ENCODE peak calls at places on chromosomes 3 and 15, in seven cellular contexts. Q is type B pancreatic cell; H is stimulated activated naive B cell treated with anti-CD40 and anti-IgM and Interleukin-4, amounts not matched to agents 10 μg/mL and 1 μg/mL and 100 μg/mL, for 72 hours; N is activated CD4-positive, alpha-beta T cell treated with anti-CD3 and anti-CD28 coated beads, Interleukin-2, amount 50 U/mL, for 24 hours; U is choroid plexus epithelial cell; L is GM20000; D is amygdala. A is an unnamed sample.

GRCh38 chr15:77659350-77660321 is 26.9 kb upstream of the LINGO1 start:
- DNase-seq in Q (no peak), H (no peak), N (no peak), U (peak), L (peak), D (peak), A (peak)

GRCh38 chr3:134348524-134348923 is 25.7 kb downstream of the AMOTL2 start:
- DNase-seq in Q (no peak), H (no peak), N (no peak), U (no peak), L (no peak), D (peak), A (no peak)

GRCh38 chr15:55796321-55796965 is 53.5 kb upstream of the PRTG start:
- DNase-seq in Q (no peak), H (no peak), N (no peak), U (peak), L (no peak), D (no peak), A (no peak)

GRCh38 chr3:177633671-177634207 is 436.5 kb upstream of the TBL1XR1 start:
- DNase-seq in Q (no peak), H (no peak), N (no peak), U (peak), L (no peak), D (no peak), A (no peak)

GRCh38 chr3:46127503-46127902 is 80.6 kb downstream of the CCR1 start:
- DNase-seq in Q (no peak), H (no peak), N (no peak), U (peak), L (no peak), D (no peak), A (peak)

GRCh38 chr3:42298259-42298658 is 32.3 kb upstream of the CCK start:
- DNase-seq in Q (no peak), H (no peak), N (no peak), U (no peak), L (no peak), D (no peak), A (no peak)

GRCh38 chr3:195704433-195704999 is 16.3 kb upstream of the MUC20 start:
- DNase-seq in Q (no peak), H (no peak), N (no peak), U (no peak), L (no peak), D (no peak), A (no peak)

GRCh38 chr3:100561459-100562158 is 47.8 kb upstream of the ADGRG7 start:
- DNase-seq in Q (no peak), H (no peak), N (no peak), U (peak), L (no peak), D (no peak), A (no peak)

GRCh38 chr3:40191850-40192448 is 117.6 kb upstream of the EIF1B start:
- DNase-seq in Q (no peak), H (peak), N (peak), U (peak), L (peak), D (no peak), A (peak)

GRCh38 chr3:141454906-141455602 is 31.8 kb upstream of the RASA2 start:
- DNase-seq in Q (no peak), H (peak), N (peak), U (peak), L (peak), D (no peak), A (no peak)

GRCh38 chr3:53630547-53630946 is 136.1 kb downstream of the CACNA1D start:
- DNase-seq in Q (no peak), H (no peak), N (no peak), U (no peak), L (no peak), D (no peak), A (no peak)

GRCh38 chr3:50671331-50671730 is 3.4 kb upstream of the DOCK3 start:
- DNase-seq in Q (no peak), H (no peak), N (no peak), U (peak), L (no peak), D (no peak), A (no peak)

GRCh38 chr15:100627789-100628395 is 25.5 kb downstream of the ASB7 start:
- DNase-seq in Q (no peak), H (peak), N (peak), U (peak), L (peak), D (peak), A (peak)

GRCh38 chr3:31174055-31174454 is 279.6 kb upstream of the GADL1 start:
- DNase-seq in Q (no peak), H (no peak), N (no peak), U (no peak), L (no peak), D (no peak), A (no peak)

GRCh38 chr15:51203797-51204196 is 109.1 kb upstream of the TNFAIP8L3 start:
- DNase-seq in Q (no peak), H (no peak), N (no peak), U (peak), L (no peak), D (no peak), A (no peak)

GRCh38 chr15:88930579-88930978 is 17.4 kb upstream of the MFGE8 start:
- DNase-seq in Q (no peak), H (no peak), N (no peak), U (no peak), L (no peak), D (no peak), A (no peak)

GRCh38 chr3:35305406-35305805 is 333.9 kb upstream of the ARPP21 start:
- DNase-seq in Q (no peak), H (no peak), N (no peak), U (no peak), L (no peak), D (no peak), A (no peak)

GRCh38 chr3:184305577-184305976 is 6.5 kb downstream of the PSMD2 start:
- DNase-seq in Q (no peak), H (no peak), N (no peak), U (peak), L (no peak), D (no peak), A (no peak)

GRCh38 chr15:74200394-74200793 is 2.2 kb downstream of the STRA6 start:
- DNase-seq in Q (no peak), H (no peak), N (no peak), U (peak), L (no peak), D (no peak), A (peak)

GRCh38 chr3:171982829-171983228 is 56.5 kb upstream of the FNDC3B start:
- DNase-seq in Q (no peak), H (no peak), N (no peak), U (peak), L (no peak), D (no peak), A (no peak)

GRCh38 chr15:73978896-73979295 is 13.2 kb downstream of the STOML1 start:
- DNase-seq in Q (no peak), H (no peak), N (no peak), U (no peak), L (no peak), D (no peak), A (no peak)

A was measured in HL-60.